ENCODE peak calls at places on chromosomes 16 and 17, in five cellular contexts. I, K, Q, J and S are unnamed samples.

GRCh38 chr17:39867891-39868553 is at the start of gene ZPBP2:
- DNase-seq in Q (no peak), J (peak), K (peak), I (no peak), S (no peak)

GRCh38 chr16:28546626-28547025 is 7.1 kb upstream of the SGF29 start:
- DNase-seq in Q (no peak), I (no peak), K (no peak), J (no peak), S (no peak)

GRCh38 chr17:6070280-6070894 is at the start of gene WSCD1:
- DNase-seq in J (no peak), K (no peak), Q (no peak), I (no peak), S (no peak)

GRCh38 chr17:56185905-56186783 is 32.9 kb downstream of the ANKFN1 start:
- DNase-seq in J (no peak), I (no peak), K (no peak), Q (no peak), S (no peak)

GRCh38 chr17:42759982-42760651 is 910 bp upstream of the RAMP2 start:
- DNase-seq in K (no peak), J (no peak), I (no peak), Q (peak), S (no peak)

GRCh38 chr17:74815671-74816370 is 39.7 kb upstream of the NAT9 start:
- DNase-seq in I (no peak), K (no peak), Q (no peak), J (no peak), S (no peak)

GRCh38 chr17:59802160-59802559 is 90.6 kb downstream of the TUBD1 start:
- DNase-seq in J (no peak), K (no peak), Q (no peak), I (no peak), S (no peak)

GRCh38 chr16:70416748-70417616 is 21.9 kb downstream of the ST3GAL2 start:
- DNase-seq in J (no peak), Q (no peak), I (no peak), K (no peak), S (no peak)

GRCh38 chr16:77840623-77841274 is 52.4 kb downstream of the VAT1L start:
- DNase-seq in K (no peak), Q (no peak), J (no peak), I (no peak), S (no peak)

GRCh38 chr17:74276561-74277009 is 2.6 kb downstream of the DNAI2 start:
- DNase-seq in Q (no peak), J (no peak), I (no peak), K (no peak), S (no peak)